ENCODE peak calls at places on chromosome 12, in ten cellular contexts. O, G, B, Z, J, K, E, H, P and M are unnamed samples.

GRCh38 chr12:94704452-94704871 is 54.1 kb upstream of the TMCC3 start:
- DNase-seq in P (no peak), E (peak; percentile 32), Z (no peak), J (no peak), H (peak; percentile 87), B (no peak), O (peak; percentile 69), G (no peak), K (peak; percentile 77), M (no peak)

GRCh38 chr12:26303418-26303817 is 108.0 kb downstream of the SSPN start:
- DNase-seq in B (no peak), H (no peak), K (no peak), J (no peak), G (no peak), E (no peak), Z (no peak), P (no peak), O (no peak), M (no peak)

GRCh38 chr12:131092911-131093901 is 139.5 kb downstream of the ADGRD1 start:
- DNase-seq in B (peak; percentile 24), J (no peak), Z (no peak), E (no peak), O (peak; percentile 56), P (peak; percentile 88), H (no peak), G (no peak), K (no peak), M (peak; percentile 40)

GRCh38 chr12:3295648-3296408 is 195.2 kb upstream of the PRMT8 start:
- DNase-seq in G (no peak), E (no peak), J (no peak), O (peak; percentile 30), Z (no peak), B (no peak), K (peak; percentile 50), H (peak; percentile 39), P (no peak), M (no peak)

GRCh38 chr12:96302706-96303310 is 97.4 kb downstream of the CDK17 start:
- DNase-seq in K (no peak), B (no peak), O (no peak), H (no peak), Z (no peak), P (no peak), G (no peak), E (no peak), J (no peak), M (no peak)

GRCh38 chr12:89383235-89384049 is 31.1 kb upstream of the DUSP6 start:
- DNase-seq in H (no peak), Z (no peak), G (no peak), E (no peak), B (no peak), K (peak; percentile 31), J (no peak), O (no peak), P (no peak), M (no peak)

GRCh38 chr12:94202245-94203180 is 54.1 kb downstream of the PLXNC1 start:
- DNase-seq in J (no peak), K (no peak), P (no peak), O (no peak), H (no peak), Z (peak; percentile 67), E (no peak), B (no peak), G (no peak), M (peak; percentile 52)

GRCh38 chr12:106345739-106346138 is 11.8 kb upstream of the POLR3B start:
- DNase-seq in P (peak; percentile 11), G (peak; percentile 27), K (peak; percentile 72), H (peak; percentile 68), J (peak; percentile 20), O (peak; percentile 77), B (peak; percentile 83), E (no peak), Z (peak; percentile 14), M (no peak)

GRCh38 chr12:118206107-118206412 is 70.1 kb downstream of the PEBP1 start:
- DNase-seq in B (no peak), P (no peak), J (no peak), Z (no peak), O (no peak), E (no peak), G (no peak), K (no peak), H (no peak), M (no peak)

GRCh38 chr12:20450591-20450990 is 82.3 kb downstream of the PDE3A start:
- DNase-seq in P (no peak), O (no peak), K (no peak), Z (no peak), E (no peak), J (no peak), B (no peak), G (no peak), H (peak; percentile 56), M (no peak)

GRCh38 chr12:114636723-114637480 is 47.1 kb downstream of the TBX3 start:
- DNase-seq in O (no peak), Z (no peak), J (no peak), P (no peak), K (peak; percentile 26), B (peak; percentile 62), E (no peak), H (peak; percentile 19), G (peak; percentile 31), M (no peak)

GRCh38 chr12:87816186-87816585 is 213.0 kb downstream of the C12orf50 start:
- DNase-seq in G (no peak), O (no peak), H (peak; percentile 86), E (no peak), Z (no peak), K (peak; percentile 57), P (no peak), B (no peak), J (no peak), M (no peak)

GRCh38 chr12:117850048-117850447 is 118.7 kb downstream of the KSR2 start:
- DNase-seq in E (no peak), O (peak; percentile 16), Z (peak; percentile 62), J (no peak), G (peak; percentile 71), P (peak; percentile 32), K (peak; percentile 57), B (peak; percentile 85), H (peak; percentile 47), M (no peak)